ENCODE peak calls at places on chromosomes 13 and 19, in eight cellular contexts. Z is H54, I is neural crest cell, D is stomach, V is AG20443, R is HTR-8/SVneo, X is K562, C is dermis blood vessel endothelial cell. B is an unnamed sample.
A peak's percentile ranks its signal among the peaks of the same experiment; 100 is the strongest.

GRCh38 chr19:41546386-41546789 is 29.6 kb upstream of the CEACAM21 start:
- DNase-seq in D (no peak), R (no peak), Z (no peak), V (no peak), X (no peak), I (no peak), C (no peak), B (no peak)

GRCh38 chr13:106468207-106468606 is 67.3 kb downstream of the EFNB2 start:
- DNase-seq in V (no peak), X (no peak), R (no peak), Z (no peak), D (peak; percentile 66), I (no peak), C (no peak), B (no peak)

GRCh38 chr13:32246468-32246867 is 68.7 kb downstream of the ZAR1L start:
- DNase-seq in I (peak; percentile 49), C (peak; percentile 91), D (peak; percentile 68), Z (peak; percentile 26), V (peak; percentile 82), X (peak; percentile 71), R (peak; percentile 54), B (peak; percentile 82)

GRCh38 chr13:25587581-25587980 is 215.8 kb downstream of the ATP8A2 start:
- DNase-seq in Z (no peak), V (no peak), C (no peak), X (no peak), I (no peak), R (no peak), D (no peak), B (no peak)

GRCh38 chr13:110306960-110307696 is at the start of the genes COL4A1 and COL4A2:
- DNase-seq in D (no peak), C (peak; percentile 86), X (no peak), Z (peak; percentile 82), R (peak; percentile 26), I (peak; percentile 52), V (peak; percentile 72), B (peak; percentile 66)

GRCh38 chr13:48532473-48533206 is at the start of gene RCBTB2:
- DNase-seq in V (peak; percentile 100), I (peak; percentile 98), D (peak; percentile 99), C (peak; percentile 98), Z (peak; percentile 86), X (peak; percentile 90), R (peak; percentile 95), B (peak; percentile 99)

GRCh38 chr13:69704311-69704710 is 403.3 kb upstream of the ATXN8OS start:
- DNase-seq in I (no peak), V (no peak), D (no peak), X (no peak), C (no peak), R (no peak), Z (no peak), B (no peak)

GRCh38 chr13:43846496-43846895 is 33.0 kb downstream of the CCDC122 start:
- DNase-seq in I (no peak), C (no peak), R (no peak), D (no peak), X (no peak), V (peak; percentile 59), Z (no peak), B (no peak)

GRCh38 chr13:49307365-49307764 is 59.6 kb downstream of the CDADC1 start:
- DNase-seq in I (no peak), X (no peak), D (no peak), R (no peak), V (no peak), Z (no peak), C (no peak), B (no peak)

GRCh38 chr19:5850743-5851293 is 431 bp downstream of the FUT3 start:
- DNase-seq in Z (no peak), X (no peak), C (no peak), V (peak; percentile 58), R (no peak), D (peak; percentile 66), I (no peak), B (no peak)

GRCh38 chr19:46860846-46861690 is at the start of gene ARHGAP35:
- DNase-seq in D (no peak), V (peak; percentile 93), C (no peak), X (peak; percentile 94), Z (no peak), I (peak; percentile 59), R (no peak), B (no peak)

GRCh38 chr19:48720613-48721296 is 1.2 kb upstream of the MAMSTR start:
- DNase-seq in X (peak; percentile 98), C (no peak), V (peak; percentile 97), D (peak; percentile 97), R (peak; percentile 98), I (peak; percentile 94), Z (peak; percentile 91), B (no peak)

GRCh38 chr19:48152552-48152951 is 17.6 kb downstream of the LIG1 start:
- DNase-seq in X (peak; percentile 70), C (peak; percentile 99), V (peak; percentile 75), I (peak; percentile 75), D (peak; percentile 59), Z (peak; percentile 33), R (peak; percentile 59), B (peak; percentile 98)

GRCh38 chr13:97369269-97369893 is 64.6 kb upstream of the RAP2A start:
- DNase-seq in C (peak; percentile 33), V (peak; percentile 24), X (no peak), I (no peak), R (no peak), Z (peak; percentile 26), D (no peak), B (peak; percentile 32)

GRCh38 chr19:57559008-57559403 is 657 bp downstream of the ZNF550 start:
- DNase-seq in V (peak; percentile 57), C (peak; percentile 32), R (no peak), Z (peak; percentile 87), I (no peak), D (no peak), X (peak; percentile 21), B (peak; percentile 14)

GRCh38 chr19:32824136-32824835 is 45.3 kb downstream of the SLC7A9 start:
- DNase-seq in X (no peak), D (no peak), I (no peak), C (no peak), V (no peak), R (no peak), Z (no peak), B (no peak)

GRCh38 chr19:41706741-41707501 is 1.5 kb upstream of the CEACAM5 start:
- DNase-seq in I (no peak), Z (peak; percentile 87), R (peak; percentile 52), D (peak; percentile 79), X (peak; percentile 82), C (peak; percentile 61), V (peak; percentile 57), B (peak; percentile 49)

GRCh38 chr19:38213911-38214625 is 10.0 kb downstream of the DPF1 start:
- DNase-seq in R (no peak), C (peak; percentile 23), V (peak; percentile 63), I (no peak), D (no peak), Z (peak; percentile 99), X (no peak), B (no peak)

GRCh38 chr19:15776264-15776663 is 11.2 kb upstream of the OR10H5 start:
- DNase-seq in R (no peak), X (no peak), V (no peak), C (no peak), D (no peak), Z (no peak), I (no peak), B (no peak)

GRCh38 chr19:52190679-52191293 is 934 bp downstream of the PPP2R1A start:
- DNase-seq in Z (no peak), C (peak; percentile 39), X (peak; percentile 30), R (peak; percentile 33), D (peak; percentile 29), I (peak; percentile 2), V (no peak), B (no peak)

GRCh38 chr19:17456127-17456526 is 4.6 kb downstream of the NXNL1 start:
- DNase-seq in Z (no peak), V (no peak), R (no peak), D (no peak), I (no peak), X (no peak), C (no peak), B (no peak)

GRCh38 chr19:17495639-17496265 is 15.7 kb upstream of the PGLS start:
- DNase-seq in Z (no peak), D (no peak), I (no peak), X (no peak), R (no peak), C (no peak), V (no peak), B (no peak)

GRCh38 chr13:48570225-48570828 is 37.4 kb upstream of the RCBTB2 start:
- DNase-seq in C (no peak), V (no peak), Z (no peak), I (no peak), D (no peak), X (no peak), R (no peak), B (no peak)

GRCh38 chr19:56174086-56174485 is 1.7 kb upstream of the GALP start:
- DNase-seq in I (no peak), D (no peak), C (no peak), Z (no peak), R (no peak), X (no peak), V (no peak), B (no peak)

GRCh38 chr13:51249767-51250741 is 27.9 kb downstream of the FAM124A start:
- DNase-seq in C (peak; percentile 44), V (no peak), R (no peak), D (no peak), I (no peak), X (no peak), Z (peak; percentile 26), B (peak; percentile 10)

GRCh38 chr19:42028304-42029216 is 34.5 kb upstream of the ATP1A3 start:
- DNase-seq in I (peak; percentile 33), X (peak; percentile 70), R (no peak), D (no peak), V (no peak), Z (peak; percentile 58), C (peak; percentile 7), B (no peak)

GRCh38 chr19:34713262-34713637 is 20.8 kb upstream of the ZNF181 start:
- DNase-seq in I (no peak), R (no peak), C (no peak), Z (no peak), V (no peak), D (no peak), X (no peak), B (no peak)

GRCh38 chr13:94345374-94346195 is 133.9 kb downstream of the DCT start:
- DNase-seq in I (no peak), V (no peak), Z (no peak), C (peak; percentile 72), X (no peak), R (no peak), D (no peak), B (peak; percentile 73)

GRCh38 chr13:86932935-86933334 is 738.2 kb upstream of the SLITRK5 start:
- DNase-seq in D (no peak), R (no peak), C (no peak), X (no peak), Z (no peak), V (no peak), I (no peak), B (no peak)

GRCh38 chr13:99178636-99179035 is 22.0 kb upstream of the UBAC2 start:
- DNase-seq in V (no peak), C (no peak), X (no peak), D (no peak), R (no peak), I (no peak), Z (no peak), B (no peak)